ENCODE peak calls at places on chromosome X, in eight cellular contexts. K is choroid plexus epithelial cell, R is kidney epithelial cell, C is BJ, X is right lobe of liver, V is A673, F is stomach, H is esophagus squamous epithelium. A is an unnamed sample.

GRCh38 chrX:139924696-139925094 is 8.2 kb downstream of the ATP11C start:
- DNase-seq in K (no peak), R (no peak), C (no peak), X (no peak), V (no peak), F (no peak), H (no peak), A (no peak)

GRCh38 chrX:110310896-110311295 is 7.0 kb downstream of the AMMECR1 start:
- DNase-seq in K (no peak), R (no peak), C (no peak), X (no peak), V (peak), F (no peak), H (no peak), A (no peak)

GRCh38 chrX:110795645-110796510 is at the start of gene CHRDL1:
- DNase-seq in K (no peak), R (no peak), C (no peak), X (peak), V (peak), F (no peak), H (no peak), A (peak)

GRCh38 chrX:115547448-115547847 is 13.5 kb upstream of the PLS3 start:
- DNase-seq in K (no peak), R (no peak), C (no peak), X (no peak), V (no peak), F (no peak), H (no peak), A (no peak)

GRCh38 chrX:136495043-136495442 is 2.3 kb upstream of the HTATSF1 start:
- DNase-seq in K (no peak), R (no peak), C (no peak), X (no peak), V (no peak), F (no peak), H (no peak), A (no peak)

GRCh38 chrX:29397506-29397905 is 810.3 kb downstream of the IL1RAPL1 start:
- DNase-seq in K (peak), R (no peak), C (peak), X (no peak), V (no peak), F (no peak), H (no peak), A (peak)

GRCh38 chrX:132209527-132209926 is 9.7 kb downstream of the RAP2C start:
- DNase-seq in K (peak), R (no peak), C (no peak), X (no peak), V (peak), F (no peak), H (no peak), A (peak)

GRCh38 chrX:19931146-19931545 is 43.7 kb upstream of the SH3KBP1 start:
- DNase-seq in K (no peak), R (no peak), C (no peak), X (no peak), V (no peak), F (no peak), H (no peak), A (no peak)

GRCh38 chrX:42804524-42804923 is 26.6 kb upstream of the PPP1R2C start:
- DNase-seq in K (no peak), R (no peak), C (no peak), X (no peak), V (no peak), F (no peak), H (no peak), A (no peak)

GRCh38 chrX:140712413-140713173 is 3.0 kb downstream of the LINC00632 start:
- DNase-seq in K (peak), R (peak), C (no peak), X (peak), V (peak), F (peak), H (no peak), A (peak)

GRCh38 chrX:137033774-137034507 is at the start of gene GPR101:
- DNase-seq in K (no peak), R (no peak), C (no peak), X (no peak), V (no peak), F (no peak), H (no peak), A (no peak)

GRCh38 chrX:70470850-70471289 is 26.2 kb downstream of the DLG3 start:
- DNase-seq in K (no peak), R (no peak), C (no peak), X (no peak), V (no peak), F (no peak), H (no peak), A (peak)

GRCh38 chrX:17616936-17617335 is 120.4 kb upstream of the SCML1 start:
- DNase-seq in K (no peak), R (no peak), C (no peak), X (no peak), V (no peak), F (no peak), H (no peak), A (no peak)

GRCh38 chrX:136630881-136631280 is 17.1 kb upstream of the CD40LG start:
- DNase-seq in K (no peak), R (no peak), C (no peak), X (no peak), V (no peak), F (no peak), H (no peak), A (no peak)

GRCh38 chrX:137427813-137428212 is 138.1 kb upstream of the ZIC3 start:
- DNase-seq in K (peak), R (no peak), C (no peak), X (no peak), V (peak), F (no peak), H (no peak), A (peak)

GRCh38 chrX:71111141-71111843 is at the start of gene IL2RG:
- DNase-seq in K (no peak), R (no peak), C (no peak), X (no peak), V (no peak), F (peak), H (peak), A (no peak)

GRCh38 chrX:2451456-2452316 is 49.1 kb downstream of the DHRSX start:
- DNase-seq in K (peak), R (no peak), C (no peak), X (no peak), V (peak), F (no peak), H (no peak), A (peak)

GRCh38 chrX:12174358-12174757 is 36.1 kb downstream of the FRMPD4 start:
- DNase-seq in K (no peak), R (no peak), C (no peak), X (no peak), V (no peak), F (no peak), H (no peak), A (no peak)

GRCh38 chrX:106802388-106803275 is at the start of gene TBC1D8B:
- DNase-seq in K (peak), R (peak), C (peak), X (peak), V (peak), F (peak), H (no peak), A (peak)

GRCh38 chrX:13983734-13984133 is 46.0 kb downstream of the GEMIN8 start:
- DNase-seq in K (no peak), R (no peak), C (no peak), X (no peak), V (no peak), F (no peak), H (no peak), A (no peak)

GRCh38 chrX:9899640-9900075 is 67.5 kb upstream of the CLDN34 start:
- DNase-seq in K (peak), R (no peak), C (peak), X (no peak), V (no peak), F (no peak), H (no peak), A (peak)

GRCh38 chrX:49233176-49233575 is at the start of gene CACNA1F:
- DNase-seq in K (no peak), R (no peak), C (no peak), X (no peak), V (no peak), F (no peak), H (no peak), A (no peak)

DNA sequence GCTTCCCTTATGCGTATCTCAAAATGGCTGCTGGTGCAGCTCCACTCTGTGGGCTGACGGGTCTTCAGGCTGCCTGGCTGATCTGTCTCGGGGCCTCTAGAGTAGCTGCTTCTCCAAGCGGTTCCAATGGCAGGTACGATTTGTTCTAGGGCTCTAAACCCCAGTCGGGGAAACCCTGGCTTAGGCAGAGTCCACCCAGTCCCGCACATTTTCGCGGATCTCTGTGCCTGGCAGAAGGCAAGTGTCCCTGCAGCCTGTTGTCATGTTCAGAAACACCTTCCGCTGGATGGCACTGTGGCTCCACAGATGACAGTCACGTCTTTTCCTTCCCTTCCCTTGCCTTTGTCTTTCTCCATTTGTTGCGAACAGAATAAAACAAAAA is 54.4 kb downstream of the NBDY start:
- DNase-seq in K (no peak), R (no peak), C (no peak), X (peak), V (peak), F (peak), H (no peak), A (peak)
- TF ChIP-seq CTCF in K (no peak), R (no peak), C (no peak), X (peak), V (peak), F (no peak), H (no peak), A (no peak)

DNA sequence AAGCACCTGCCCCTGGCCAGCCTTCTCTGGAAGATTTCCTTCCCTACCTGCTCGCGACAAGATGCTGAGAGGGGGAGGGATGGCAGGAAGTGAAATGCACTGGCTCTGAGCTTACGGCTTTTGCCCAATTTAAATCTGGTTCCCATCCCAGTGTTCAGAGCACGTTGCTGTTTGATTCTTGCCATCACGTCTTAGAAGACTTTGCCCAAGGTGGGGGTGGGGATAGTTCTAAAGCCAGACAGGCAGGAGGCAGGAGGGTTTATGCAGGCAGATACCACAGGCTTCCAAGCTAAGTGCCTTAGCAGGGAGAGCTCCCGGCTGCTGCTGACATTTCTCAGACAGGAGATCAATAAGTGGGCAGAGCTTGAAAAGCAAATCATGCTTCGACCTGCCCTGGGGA is 393.9 kb downstream of the MID1IP1 start:
- DNase-seq in K (no peak), R (no peak), C (no peak), X (no peak), V (no peak), F (no peak), H (no peak), A (no peak)
- H3K4me3 ChIP-seq in K (no peak), R (no peak), C (no peak), X (no peak), V (no peak), F (no peak), H (no peak), A (no peak)

DNA sequence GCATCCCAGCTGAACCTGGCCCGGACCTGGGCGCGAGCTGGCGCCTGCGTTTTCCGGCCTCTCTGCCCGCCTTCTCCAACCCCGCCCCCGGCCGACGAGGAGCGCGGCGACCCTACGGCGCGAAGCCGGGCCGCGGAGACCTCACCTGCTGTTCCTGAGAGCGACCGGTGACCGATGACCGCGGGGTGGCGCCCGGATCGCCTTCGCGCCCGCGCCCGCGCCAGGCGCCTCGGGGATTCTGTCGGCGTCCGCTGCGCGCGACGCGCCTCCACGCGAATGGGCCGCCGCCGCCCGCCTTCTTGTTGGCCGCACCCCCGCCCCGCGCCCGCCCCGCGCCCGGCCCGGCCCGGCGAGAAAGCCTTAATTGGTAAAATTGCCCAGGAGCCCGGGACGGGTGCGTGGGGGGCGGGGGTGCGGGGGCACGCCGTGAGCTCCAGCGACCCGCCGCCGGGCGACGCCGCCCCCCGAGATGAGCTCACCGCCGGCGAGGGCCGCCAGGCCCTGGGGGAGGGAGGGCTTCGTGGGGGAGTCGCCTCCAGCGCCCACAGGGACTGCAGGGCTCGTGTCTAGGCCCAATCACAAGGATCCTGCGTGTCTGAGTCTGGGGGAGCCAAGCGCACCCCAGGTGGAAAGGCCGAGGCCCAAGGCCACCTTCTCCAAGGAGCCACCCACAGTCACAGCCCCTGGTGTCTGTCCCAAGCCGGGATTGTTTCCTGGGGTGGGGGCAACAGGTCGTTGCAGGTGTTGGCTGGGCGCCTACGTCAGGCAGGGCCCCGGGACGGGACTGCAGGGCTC is at the start of gene FLNA:
- DNase-seq in K (no peak), R (no peak), C (no peak), X (no peak), V (no peak), F (peak), H (no peak), A (no peak)
- TF ChIP-seq CTCF in K (no peak), R (no peak), C (no peak), X (no peak), V (no peak), F (no peak), H (no peak), A (no peak)

DNA sequence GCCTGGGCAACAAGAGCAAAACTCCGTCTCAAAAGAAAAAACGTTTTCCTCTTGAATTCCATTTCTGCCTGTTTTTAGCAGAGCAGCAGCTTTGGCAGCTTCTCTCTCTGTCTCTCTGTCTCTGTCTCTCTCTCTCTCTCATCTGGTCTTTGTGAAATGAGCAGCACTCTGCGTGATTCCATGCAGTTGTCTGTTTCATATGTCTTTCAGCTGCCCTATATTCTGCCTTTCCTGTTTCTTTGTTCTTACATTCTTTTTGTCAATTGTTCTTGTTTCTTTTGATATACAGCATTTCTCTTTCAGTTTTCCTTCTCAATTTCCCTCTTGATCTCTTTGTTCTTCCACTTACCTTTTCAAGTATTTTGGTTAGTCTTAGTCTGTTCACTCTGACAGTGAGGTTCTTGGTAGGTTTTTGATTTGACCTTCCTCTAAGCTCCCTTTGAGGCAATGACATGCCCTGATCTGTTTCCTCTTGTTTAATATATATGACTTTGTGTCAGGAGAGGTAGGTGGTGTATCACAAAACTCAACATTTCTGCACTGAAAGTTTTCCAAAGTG is 20.4 kb downstream of the ZNF157 start:
- DNase-seq in K (no peak), R (no peak), C (no peak), X (no peak), V (no peak), F (no peak), H (no peak), A (no peak)
- H3K4me3 ChIP-seq in K (no peak), R (no peak), C (no peak), X (no peak), V (no peak), F (no peak), H (no peak), A (no peak)

GRCh38 chrX:292900-293897 is 12.0 kb downstream of the PLCXD1 start:
- DNase-seq in K (no peak), R (no peak), C (no peak), X (no peak), V (no peak), F (peak), H (no peak), A (no peak)
- TF ChIP-seq CTCF in K (no peak), R (no peak), C (no peak), X (no peak), V (no peak), F (no peak), H (no peak), A (no peak)